ENCODE peak calls at places on chromosomes 2 and 18, in five cellular contexts. One of them, this sample, is unnamed.

GRCh38 chr2:186827426-186827825 is 21.5 kb downstream of the ZSWIM2 start:
- DNase-seq in skeletal muscle cell: peak
- DNase-seq in tibial artery: no peak
- DNase-seq in kidney epithelial cell: no peak
- DNase-seq in foreskin fibroblast: peak
- DNase-seq in this sample: no peak

GRCh38 chr2:32611771-32612170 is 16.1 kb upstream of the TTC27 start:
- DNase-seq in foreskin fibroblast: no peak
- DNase-seq in tibial artery: no peak
- DNase-seq in kidney epithelial cell: no peak
- DNase-seq in skeletal muscle cell: no peak
- DNase-seq in this sample: no peak

GRCh38 chr2:133342283-133342895 is 225.9 kb downstream of the NCKAP5 start:
- DNase-seq in tibial artery: no peak
- DNase-seq in foreskin fibroblast: no peak
- DNase-seq in kidney epithelial cell: no peak
- DNase-seq in skeletal muscle cell: no peak
- DNase-seq in this sample: no peak

GRCh38 chr2:241797441-241798080 is 11.4 kb upstream of the NEU4 start:
- DNase-seq in skeletal muscle cell: no peak
- DNase-seq in kidney epithelial cell: no peak
- DNase-seq in tibial artery: no peak
- DNase-seq in foreskin fibroblast: no peak
- DNase-seq in this sample: no peak

GRCh38 chr2:25582079-25582830 is 91.1 kb downstream of the DTNB start:
- DNase-seq in kidney epithelial cell: no peak
- DNase-seq in skeletal muscle cell: no peak
- DNase-seq in foreskin fibroblast: no peak
- DNase-seq in tibial artery: no peak
- DNase-seq in this sample: no peak

GRCh38 chr2:54595999-54596903 is 127.2 kb upstream of the EML6 start:
- DNase-seq in foreskin fibroblast: no peak
- DNase-seq in kidney epithelial cell: no peak
- DNase-seq in skeletal muscle cell: no peak
- DNase-seq in tibial artery: no peak
- DNase-seq in this sample: no peak

GRCh38 chr18:50606609-50607008 is 46.7 kb downstream of the MAPK4 start:
- DNase-seq in foreskin fibroblast: no peak
- DNase-seq in skeletal muscle cell: no peak
- DNase-seq in tibial artery: no peak
- DNase-seq in kidney epithelial cell: no peak
- DNase-seq in this sample: no peak

GRCh38 chr18:1103567-1103966 is 198.9 kb downstream of the ADCYAP1 start:
- DNase-seq in tibial artery: no peak
- DNase-seq in skeletal muscle cell: no peak
- DNase-seq in foreskin fibroblast: no peak
- DNase-seq in kidney epithelial cell: no peak
- DNase-seq in this sample: no peak

GRCh38 chr2:226796840-226797288 is 2.8 kb downstream of the IRS1 start:
- DNase-seq in kidney epithelial cell: no peak
- DNase-seq in skeletal muscle cell: no peak
- DNase-seq in tibial artery: peak
- DNase-seq in foreskin fibroblast: peak
- DNase-seq in this sample: no peak

GRCh38 chr18:63205791-63206252 is 113.7 kb downstream of the BCL2 start:
- DNase-seq in foreskin fibroblast: no peak
- DNase-seq in kidney epithelial cell: no peak
- DNase-seq in skeletal muscle cell: no peak
- DNase-seq in tibial artery: no peak
- DNase-seq in this sample: no peak

GRCh38 chr2:101961287-101962242 is 30.2 kb upstream of the IL1R2 start:
- DNase-seq in kidney epithelial cell: no peak
- DNase-seq in foreskin fibroblast: peak
- DNase-seq in tibial artery: peak
- DNase-seq in skeletal muscle cell: peak
- DNase-seq in this sample: peak

GRCh38 chr2:1088192-1088860 is 137.7 kb downstream of the SNTG2 start:
- DNase-seq in kidney epithelial cell: no peak
- DNase-seq in skeletal muscle cell: no peak
- DNase-seq in tibial artery: no peak
- DNase-seq in foreskin fibroblast: peak
- DNase-seq in this sample: no peak